ENCODE peak calls at places on chromosomes 3 and 15, in five cellular contexts. S, L, V, U and Q are unnamed samples.

GRCh38 chr3:115598216-115598615 is 25.1 kb upstream of the GAP43 start:
- DNase-seq in S (no peak), L (no peak), V (no peak), U (no peak), Q (no peak)

GRCh38 chr15:85955501-85956391 is 123.9 kb upstream of the AGBL1 start:
- DNase-seq in S (no peak), L (no peak), V (no peak), U (no peak), Q (no peak)

GRCh38 chr15:67680645-67681044 is 138.1 kb downstream of the MAP2K5 start:
- DNase-seq in S (no peak), L (peak; percentile 8), V (no peak), U (no peak), Q (no peak)

GRCh38 chr15:35166730-35167359 is 81.8 kb upstream of the NANOGP8 start:
- DNase-seq in S (no peak), L (no peak), V (no peak), U (no peak), Q (no peak)

GRCh38 chr3:64221564-64222257 is 3.6 kb downstream of the PRICKLE2 start:
- DNase-seq in S (no peak), L (no peak), V (no peak), U (no peak), Q (no peak)

GRCh38 chr3:172129868-172130751 is 90.7 kb downstream of the FNDC3B start:
- DNase-seq in S (peak; percentile 98), L (peak; percentile 100), V (peak; percentile 71), U (peak; percentile 84), Q (peak; percentile 95)

GRCh38 chr3:174858353-174858752 is 781 bp upstream of the NAALADL2 start:
- DNase-seq in S (peak; percentile 29), L (no peak), V (no peak), U (no peak), Q (peak; percentile 25)

GRCh38 chr3:62367735-62368704 is 5.3 kb downstream of the FEZF2 start:
- DNase-seq in S (no peak), L (no peak), V (no peak), U (no peak), Q (no peak)

GRCh38 chr15:73700041-73700842 is 16.1 kb downstream of the CD276 start:
- DNase-seq in S (peak; percentile 57), L (peak; percentile 77), V (peak; percentile 91), U (peak; percentile 38), Q (peak; percentile 75)

GRCh38 chr3:13109516-13109915 is 36.3 kb upstream of the IQSEC1 start:
- DNase-seq in S (no peak), L (no peak), V (no peak), U (no peak), Q (no peak)

GRCh38 chr3:10417849-10418248 is 87.5 kb downstream of the ATP2B2 start:
- DNase-seq in S (peak; percentile 21), L (peak; percentile 17), V (no peak), U (peak; percentile 37), Q (peak; percentile 23)

GRCh38 chr3:50599115-50599715 is 12.4 kb downstream of the CISH start:
- DNase-seq in S (no peak), L (no peak), V (no peak), U (no peak), Q (no peak)

GRCh38 chr15:67641453-67641852 is 99.0 kb downstream of the MAP2K5 start:
- DNase-seq in S (no peak), L (no peak), V (no peak), U (no peak), Q (no peak)

GRCh38 chr15:92683511-92683834 is 27.9 kb upstream of the FAM174B start:
- DNase-seq in S (peak; percentile 11), L (peak; percentile 14), V (peak; percentile 40), U (no peak), Q (peak; percentile 48)

GRCh38 chr15:99708563-99708962 is 24.7 kb downstream of the LYSMD4 start:
- DNase-seq in S (peak; percentile 94), L (peak; percentile 96), V (peak; percentile 62), U (peak; percentile 61), Q (peak; percentile 72)

GRCh38 chr3:141686477-141687280 is 51.4 kb upstream of the RNF7 start:
- DNase-seq in S (peak; percentile 53), L (peak; percentile 84), V (peak; percentile 55), U (no peak), Q (peak; percentile 39)

GRCh38 chr3:1092771-1093170 is at the start of gene CNTN6:
- DNase-seq in S (no peak), L (no peak), V (no peak), U (no peak), Q (no peak)

GRCh38 chr3:57596495-57597239 is 477 bp downstream of the ARF4 start:
- DNase-seq in S (peak; percentile 78), L (peak; percentile 83), V (peak; percentile 83), U (peak; percentile 33), Q (peak; percentile 82)

GRCh38 chr15:83766326-83766725 is 112.4 kb downstream of the ADAMTSL3 start:
- DNase-seq in S (no peak), L (no peak), V (no peak), U (no peak), Q (no peak)

GRCh38 chr3:54356299-54357037 is 234.1 kb downstream of the CACNA2D3 start:
- DNase-seq in S (no peak), L (peak; percentile 2), V (no peak), U (no peak), Q (no peak)

GRCh38 chr15:98506711-98507110 is 141.6 kb upstream of the IGF1R start:
- DNase-seq in S (no peak), L (no peak), V (no peak), U (no peak), Q (no peak)

GRCh38 chr15:48096355-48096786 is 24.4 kb upstream of the SLC24A5 start:
- DNase-seq in S (peak; percentile 62), L (no peak), V (no peak), U (no peak), Q (no peak)

GRCh38 chr3:152400912-152401311 is 132.2 kb downstream of the MBNL1 start:
- DNase-seq in S (no peak), L (peak; percentile 73), V (no peak), U (no peak), Q (no peak)

GRCh38 chr3:168272343-168272984 is 176.7 kb upstream of the GOLIM4 start:
- DNase-seq in S (peak; percentile 37), L (no peak), V (no peak), U (no peak), Q (no peak)

GRCh38 chr3:22373182-22373581 is 622.2 kb upstream of the ZNF385D start:
- DNase-seq in S (no peak), L (no peak), V (no peak), U (no peak), Q (no peak)

GRCh38 chr15:40092416-40093223 is 16.1 kb downstream of the BMF start:
- DNase-seq in S (no peak), L (peak; percentile 92), V (peak; percentile 73), U (no peak), Q (no peak)

GRCh38 chr3:124063168-124063909 is 71.4 kb upstream of the ROPN1 start:
- DNase-seq in S (no peak), L (peak; percentile 47), V (no peak), U (no peak), Q (no peak)

GRCh38 chr3:71511037-71511436 is 72.5 kb downstream of the FOXP1 start:
- DNase-seq in S (peak; percentile 58), L (peak; percentile 47), V (no peak), U (peak; percentile 28), Q (no peak)

GRCh38 chr3:71511446-71511845 is 72.1 kb downstream of the FOXP1 start:
- DNase-seq in S (no peak), L (no peak), V (no peak), U (no peak), Q (no peak)

GRCh38 chr3:71513081-71513480 is 70.4 kb downstream of the FOXP1 start:
- DNase-seq in S (peak; percentile 66), L (no peak), V (no peak), U (no peak), Q (no peak)

GRCh38 chr3:71512544-71512943 is 71.0 kb downstream of the FOXP1 start:
- DNase-seq in S (no peak), L (no peak), V (no peak), U (no peak), Q (no peak)

DNA sequence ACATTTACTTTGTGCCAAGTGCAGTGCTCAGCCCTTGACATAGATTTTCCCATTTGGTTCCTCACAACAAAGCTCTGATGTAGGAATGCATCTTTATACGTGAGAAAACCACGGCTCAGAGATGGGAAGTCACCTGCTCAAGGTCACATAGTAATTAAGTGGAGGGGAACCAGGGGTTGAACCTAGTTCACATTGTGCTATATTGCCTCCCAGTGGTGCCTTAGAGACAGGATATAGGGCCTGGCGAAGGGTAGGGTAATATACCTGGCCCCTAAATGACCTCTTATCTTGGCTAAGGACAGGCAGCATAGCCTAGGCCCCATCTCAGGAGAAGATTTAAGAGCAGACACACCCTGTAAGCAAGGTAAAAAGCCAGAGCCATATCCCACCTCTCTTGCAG is 71.5 kb downstream of the FOXP1 start:
- DNase-seq in S (no peak), L (no peak), V (peak; percentile 50), U (no peak), Q (no peak)
- TF ChIP-seq CTCF in S (peak; percentile 27), L (no peak), V (no peak), U (peak; percentile 15), Q (no peak)

DNA sequence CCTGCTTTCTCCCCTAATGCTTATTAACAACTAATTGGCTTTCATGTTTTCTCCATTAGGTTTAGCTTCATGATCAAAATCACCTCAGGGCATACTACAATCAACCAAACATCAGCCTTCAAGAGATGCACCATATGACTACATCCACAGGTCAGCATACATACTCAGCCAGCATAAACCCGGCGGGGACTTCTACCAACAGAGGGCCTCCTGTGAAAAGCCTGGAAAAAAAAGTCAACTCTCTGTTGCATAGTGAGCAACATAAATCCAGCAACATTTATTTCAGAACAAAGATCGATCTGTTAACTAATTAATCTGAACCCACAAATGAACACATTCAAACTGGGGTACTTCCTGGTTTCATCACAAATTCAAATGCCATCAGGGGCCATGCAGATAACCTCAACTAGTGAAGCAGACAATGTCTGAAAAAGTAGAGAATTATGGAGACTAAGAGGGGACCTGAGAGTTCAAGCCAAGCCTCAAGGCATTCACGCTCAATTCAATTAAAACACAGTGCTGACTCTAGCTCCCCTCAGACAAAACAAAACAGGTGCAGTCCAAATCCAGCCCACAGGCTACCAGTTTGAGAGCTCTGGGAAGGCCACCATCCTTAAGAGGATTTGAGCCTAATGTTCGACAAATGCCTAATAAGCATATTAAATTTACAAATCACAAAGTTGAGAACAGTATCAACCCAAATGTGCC is 124.5 kb downstream of the MAGI1 start:
- DNase-seq in S (no peak), L (no peak), V (peak; percentile 17), U (no peak), Q (peak; percentile 37)
- TF ChIP-seq CTCF in S (no peak), L (peak; percentile 20), V (no peak), U (no peak), Q (peak; percentile 12)

GRCh38 chr3:138348107-138348949 is at the start of gene MRAS:
- DNase-seq in S (peak; percentile 31), L (peak; percentile 77), V (peak; percentile 65), U (peak; percentile 60), Q (peak; percentile 82)
- TF ChIP-seq CTCF in S (peak; percentile 41), L (no peak), V (no peak), U (peak; percentile 46), Q (peak; percentile 36)

DNA sequence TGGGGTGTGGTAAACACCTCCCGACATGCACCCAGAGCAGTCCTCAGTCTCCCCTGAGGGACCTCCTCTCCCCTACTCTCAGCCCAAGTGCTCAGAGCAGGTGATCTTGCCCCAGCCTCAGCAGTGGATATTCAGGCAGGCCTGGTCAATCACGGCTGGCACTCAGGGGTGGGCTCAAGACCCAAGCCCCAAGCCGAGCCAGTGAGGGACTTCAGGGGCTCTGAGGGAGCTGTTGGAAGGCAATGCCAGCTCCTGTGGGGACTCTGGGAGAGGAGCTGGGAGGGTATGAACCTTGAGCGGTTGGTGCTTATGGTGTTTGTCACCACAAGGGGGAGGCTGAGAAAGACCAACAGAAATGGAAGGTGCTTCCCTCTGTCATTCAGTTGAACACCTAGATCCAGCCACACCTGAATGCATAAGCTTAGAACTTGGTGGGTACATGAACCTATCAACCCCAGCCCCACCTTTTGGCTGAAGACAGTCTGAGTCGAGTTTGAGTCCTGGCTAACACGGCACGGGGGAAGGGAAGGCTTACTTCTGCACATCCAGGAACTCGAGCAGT is 19.4 kb downstream of the ALS2CL start:
- DNase-seq in S (no peak), L (no peak), V (no peak), U (peak; percentile 18), Q (no peak)
- TF ChIP-seq CTCF in S (peak; percentile 38), L (peak; percentile 21), V (no peak), U (no peak), Q (no peak)